ENCODE peak calls at places on chromosome 11, in five cellular contexts. A is mammary epithelial cell, F is fibroblast of villous mesenchyme, U is GM13977, T is foreskin fibroblast. P is an unnamed sample.

GRCh38 chr11:14973621-14974020 is 1.5 kb upstream of the CALCA start:
- DNase-seq in A (no peak), F (no peak), U (peak), T (no peak), P (no peak)

GRCh38 chr11:32366671-32367070 is 68.7 kb downstream of the WT1 start:
- DNase-seq in A (no peak), F (peak), U (no peak), T (no peak), P (no peak)

GRCh38 chr11:88324562-88325345 is 12.8 kb downstream of the CTSC start:
- DNase-seq in A (no peak), F (no peak), U (no peak), T (no peak), P (no peak)

GRCh38 chr11:128420277-128420676 is 167.1 kb downstream of the ETS1 start:
- DNase-seq in A (no peak), F (peak), U (no peak), T (no peak), P (no peak)

GRCh38 chr11:131978351-131978750 is 607.9 kb downstream of the NTM start:
- DNase-seq in A (no peak), F (no peak), U (no peak), T (no peak), P (no peak)

GRCh38 chr11:110070176-110070575 is 23.0 kb upstream of the ZC3H12C start:
- DNase-seq in A (no peak), F (no peak), U (no peak), T (no peak), P (no peak)

GRCh38 chr11:13386567-13386966 is 76.5 kb downstream of the BTBD10 start:
- DNase-seq in A (no peak), F (no peak), U (no peak), T (no peak), P (no peak)

GRCh38 chr11:103928040-103928555 is 108.3 kb upstream of the DDI1 start:
- DNase-seq in A (no peak), F (no peak), U (no peak), T (no peak), P (no peak)

GRCh38 chr11:114080769-114081168 is 21.3 kb downstream of the ZBTB16 start:
- DNase-seq in A (no peak), F (no peak), U (no peak), T (no peak), P (no peak)

GRCh38 chr11:1139441-1140066 is 18.2 kb upstream of the MUC5AC start:
- DNase-seq in A (peak), F (peak), U (no peak), T (peak), P (no peak)

GRCh38 chr11:18145837-18146236 is 13.5 kb downstream of the MRGPRX3 start:
- DNase-seq in A (no peak), F (no peak), U (no peak), T (no peak), P (no peak)

GRCh38 chr11:46902694-46903093 is 15.7 kb downstream of the LRP4 start:
- DNase-seq in A (no peak), F (no peak), U (no peak), T (no peak), P (no peak)

GRCh38 chr11:129275825-129276224 is 83.7 kb upstream of the ARHGAP32 start:
- DNase-seq in A (no peak), F (no peak), U (no peak), T (no peak), P (no peak)

GRCh38 chr11:2301631-2302272 is at the start of the genes C11orf21 and TSPAN32:
- DNase-seq in A (no peak), F (peak), U (peak), T (no peak), P (no peak)

GRCh38 chr11:63974259-63975143 is at the start of gene COX8A:
- DNase-seq in A (peak), F (peak), U (peak), T (peak), P (peak)
- TF ChIP-seq CTCF in A (peak), F (peak), U (peak), T (no peak), P (no peak)

GRCh38 chr11:130527648-130528300 is 79.3 kb downstream of the ADAMTS15 start:
- DNase-seq in A (no peak), F (peak), U (no peak), T (no peak), P (no peak)
- TF ChIP-seq CTCF in A (no peak), F (no peak), U (no peak), T (no peak), P (no peak)

DNA sequence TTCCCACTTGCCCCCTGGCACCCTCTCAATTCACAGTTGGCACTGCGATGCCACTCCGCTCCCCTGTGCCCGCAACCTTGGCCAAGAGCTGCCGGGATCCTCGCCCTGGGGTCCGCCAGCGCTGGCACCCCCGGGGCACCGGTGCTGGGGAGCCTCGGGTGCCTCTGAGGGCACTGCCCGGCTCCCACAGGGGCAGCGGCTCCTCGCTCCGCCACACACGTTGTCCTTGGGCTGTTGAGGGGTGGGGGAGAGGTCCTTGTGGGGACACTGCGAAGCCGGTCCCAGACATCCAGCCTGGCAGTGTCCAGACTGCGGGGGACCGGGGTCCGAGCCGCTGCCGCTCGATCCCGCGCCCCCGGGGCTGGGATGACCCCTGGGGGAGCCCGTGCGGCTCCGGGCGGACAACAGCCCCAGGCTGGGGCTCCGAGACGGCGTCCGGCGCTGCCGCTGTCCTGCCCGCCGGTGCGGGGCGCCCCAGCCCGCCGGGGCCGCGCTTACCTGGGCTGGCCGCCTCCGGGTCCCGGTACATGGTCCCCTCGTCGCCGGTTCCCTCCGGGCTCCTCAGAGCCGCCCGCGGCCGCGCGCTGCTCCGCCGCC is 486 bp downstream of the SYT7 start:
- DNase-seq in A (no peak), F (no peak), U (no peak), T (no peak), P (no peak)
- TF ChIP-seq CTCF in A (peak), F (no peak), U (no peak), T (no peak), P (no peak)

GRCh38 chr11:118401151-118401879 is at the start of gene ATP5MG:
- DNase-seq in A (peak), F (peak), U (peak), T (peak), P (peak)
- TF ChIP-seq CTCF in A (peak), F (no peak), U (no peak), T (no peak), P (no peak)

GRCh38 chr11:92306966-92307504 is 82.4 kb downstream of the FAT3 start:
- DNase-seq in A (no peak), F (no peak), U (no peak), T (no peak), P (no peak)

GRCh38 chr11:92308366-92308765 is 83.7 kb downstream of the FAT3 start:
- DNase-seq in A (no peak), F (peak), U (no peak), T (no peak), P (no peak)

GRCh38 chr11:92316410-92316809 is 91.8 kb downstream of the FAT3 start:
- DNase-seq in A (no peak), F (no peak), U (no peak), T (no peak), P (no peak)

GRCh38 chr11:92314499-92314898 is 89.9 kb downstream of the FAT3 start:
- DNase-seq in A (no peak), F (no peak), U (no peak), T (no peak), P (no peak)

GRCh38 chr11:92311616-92312449 is 87.2 kb downstream of the FAT3 start:
- DNase-seq in A (no peak), F (peak), U (no peak), T (no peak), P (no peak)
- TF ChIP-seq CTCF in A (no peak), F (peak), U (no peak), T (no peak), P (no peak)

GRCh38 chr11:68420171-68420570 is 40.4 kb upstream of the PPP6R3 start:
- DNase-seq in A (no peak), F (no peak), U (no peak), T (no peak), P (no peak)
- TF ChIP-seq CTCF in A (no peak), F (no peak), U (no peak), T (no peak), P (no peak)

DNA sequence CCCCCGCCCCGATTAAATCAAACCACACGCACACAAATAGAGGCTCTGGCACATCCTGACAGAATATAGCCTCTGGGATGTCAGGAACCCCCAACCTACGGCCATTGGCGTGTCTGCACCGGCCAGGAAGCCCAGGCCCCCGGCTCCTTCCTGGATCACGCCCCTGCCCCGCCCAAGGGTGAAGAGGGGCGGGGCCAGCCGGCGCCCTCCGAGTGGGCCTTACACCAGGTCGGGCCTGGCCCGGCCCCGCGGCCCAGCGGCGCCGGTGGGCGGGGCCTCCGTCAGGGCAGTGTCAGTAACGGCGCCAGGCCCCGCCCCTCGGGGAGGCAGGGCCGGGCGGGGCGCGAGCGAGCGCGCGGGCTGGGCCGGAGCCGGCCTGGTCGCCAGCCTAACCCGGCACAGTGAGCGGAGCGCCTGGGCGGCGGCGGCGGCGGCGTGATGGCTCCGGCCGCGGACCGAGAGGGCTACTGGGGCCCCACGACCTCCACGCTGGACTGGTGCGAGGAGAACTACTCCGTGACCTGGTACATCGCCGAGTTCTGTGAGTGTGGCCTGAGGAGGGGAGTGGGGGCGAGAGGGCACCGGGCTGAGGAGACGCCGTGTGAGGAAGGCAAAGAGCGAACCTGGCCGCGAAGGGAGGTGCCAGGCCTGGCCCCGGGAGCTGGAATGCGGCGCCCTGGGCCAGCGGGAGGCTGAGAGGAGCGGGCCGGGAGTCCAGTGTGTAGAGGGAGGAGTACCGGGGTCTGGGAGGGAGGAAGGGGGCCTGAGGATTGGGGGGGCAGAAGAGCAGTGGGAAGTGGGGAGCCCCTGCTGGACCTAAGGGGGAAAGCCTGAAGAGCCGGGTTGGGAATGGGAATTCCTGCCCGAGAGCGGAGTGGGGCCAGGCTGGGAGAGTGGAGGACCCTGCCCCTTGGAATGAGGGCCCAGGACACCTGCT is at the start of gene ACER3:
- DNase-seq in A (peak), F (peak), U (peak), T (peak), P (peak)
- TF ChIP-seq CTCF in A (peak), F (peak), U (no peak), T (peak), P (no peak)

GRCh38 chr11:64000026-64000739 is 13.9 kb downstream of the OTUB1 start:
- DNase-seq in A (peak), F (peak), U (peak), T (peak), P (no peak)
- TF ChIP-seq CTCF in A (peak), F (peak), U (peak), T (peak), P (peak)

P was measured in D721Med.